ENCODE peak calls at places on chromosomes 5 and 9, in six cellular contexts. E is RWPE1; P is IMR-90; L is brain microvascular endothelial cell; G is dorsolateral prefrontal cortex; C is CD4-positive, alpha-beta memory T cell. T is an unnamed sample.

GRCh38 chr9:88968799-88969198 is 22.5 kb upstream of the S1PR3 start:
- DNase-seq in L (no peak), E (no peak), G (no peak), C (no peak), P (no peak), T (no peak)

GRCh38 chr5:139764250-139764791 is 31.3 kb upstream of the PSD2 start:
- DNase-seq in E (no peak), G (peak; percentile 85), P (no peak), C (peak; percentile 27), L (no peak), T (no peak)

GRCh38 chr5:170105643-170106611 is at the start of gene FOXI1:
- DNase-seq in L (no peak), G (no peak), P (no peak), E (no peak), C (no peak), T (no peak)

GRCh38 chr5:12460493-12461261 is 556.4 kb upstream of the CTNND2 start:
- DNase-seq in P (no peak), E (peak; percentile 14), C (no peak), G (no peak), L (no peak), T (no peak)

GRCh38 chr5:16540421-16540820 is 74.8 kb upstream of the ZNF622 start:
- DNase-seq in P (peak; percentile 79), C (no peak), E (peak; percentile 52), G (no peak), L (peak; percentile 77), T (no peak)

GRCh38 chr5:138033275-138033808 is 463 bp upstream of the FAM13B start:
- DNase-seq in E (no peak), P (no peak), G (no peak), C (peak; percentile 3), L (no peak), T (no peak)

GRCh38 chr9:6410653-6411052 is 2.3 kb upstream of the UHRF2 start:
- DNase-seq in E (no peak), C (no peak), P (no peak), L (no peak), G (no peak), T (no peak)

GRCh38 chr5:96968074-96968473 is 32.2 kb downstream of the LNPEP start:
- DNase-seq in L (peak; percentile 28), P (peak; percentile 52), G (no peak), E (peak; percentile 75), C (no peak), T (no peak)

GRCh38 chr9:124290053-124290581 is 32.4 kb downstream of the NEK6 start:
- DNase-seq in E (no peak), C (no peak), G (no peak), L (no peak), P (no peak), T (no peak)

GRCh38 chr9:28120241-28121025 is 547.2 kb upstream of the C9orf72 start:
- DNase-seq in E (no peak), C (no peak), P (no peak), G (no peak), L (no peak), T (no peak)

GRCh38 chr5:142717582-142718215 is 31.8 kb upstream of the FGF1 start:
- DNase-seq in C (no peak), L (peak; percentile 64), E (peak; percentile 56), G (no peak), P (peak; percentile 72), T (no peak)

GRCh38 chr5:170266570-170267379 is 30.8 kb downstream of the LCP2 start:
- DNase-seq in G (no peak), C (peak; percentile 40), L (no peak), E (no peak), P (no peak), T (no peak)

GRCh38 chr9:126147186-126147585 is 179.4 kb upstream of the MVB12B start:
- DNase-seq in L (no peak), E (no peak), C (no peak), P (no peak), G (no peak), T (no peak)

GRCh38 chr9:134065720-134066419 is 2.0 kb downstream of the BRD3 start:
- DNase-seq in G (no peak), P (peak; percentile 66), C (peak; percentile 65), E (peak; percentile 83), L (peak; percentile 44), T (no peak)

GRCh38 chr5:100790170-100790665 is 112.9 kb downstream of the ST8SIA4 start:
- DNase-seq in E (no peak), C (no peak), L (no peak), P (no peak), G (no peak), T (no peak)

GRCh38 chr5:67085616-67086015 is 111.0 kb downstream of the CD180 start:
- DNase-seq in C (no peak), P (no peak), E (no peak), G (no peak), L (no peak), T (no peak)

GRCh38 chr9:37476930-37477329 is 8.8 kb upstream of the POLR1E start:
- DNase-seq in P (no peak), C (no peak), G (no peak), L (no peak), E (no peak), T (no peak)

GRCh38 chr9:37920471-37921167 is 16.7 kb upstream of the SLC25A51 start:
- DNase-seq in P (no peak), C (no peak), L (no peak), G (no peak), E (no peak), T (no peak)

DNA sequence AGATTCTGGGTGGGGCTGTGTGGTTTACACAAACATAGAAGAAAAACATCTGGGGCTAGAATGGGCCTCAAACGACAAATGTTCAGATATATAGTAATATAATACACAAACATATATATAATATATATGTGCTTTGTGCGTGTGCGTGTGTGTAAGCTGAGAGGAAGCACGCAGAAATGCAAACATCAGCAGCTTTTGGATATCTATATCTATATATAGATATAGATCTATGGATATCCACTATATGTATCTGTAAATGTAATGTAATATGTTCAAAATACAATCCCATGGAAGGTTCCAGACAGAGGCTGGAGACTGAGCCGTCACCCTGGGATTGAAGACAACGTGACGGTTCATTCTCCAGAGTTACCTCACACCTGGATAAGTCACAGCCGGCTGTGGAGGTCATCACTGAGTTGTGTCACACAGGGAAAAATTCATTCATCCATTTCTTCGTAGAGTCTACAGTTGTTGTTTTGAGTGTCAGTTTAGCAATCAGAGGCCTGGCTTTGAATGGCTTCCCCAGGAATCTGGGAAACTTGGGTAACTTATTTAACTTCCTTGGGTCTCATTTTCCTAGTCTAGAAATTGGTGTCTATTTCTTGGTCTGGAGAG is 123.0 kb upstream of the CPEB4 start:
- DNase-seq in P (no peak), G (no peak), C (no peak), E (no peak), L (no peak), T (no peak)
- H3K27ac ChIP-seq in P (no peak overlapping the region), G (no peak overlapping the region), C (no peak overlapping the region), E (peak overlapping the region; percentile 87), L (peak overlapping the region; percentile 64), T (peak overlapping the region; percentile 68)

DNA sequence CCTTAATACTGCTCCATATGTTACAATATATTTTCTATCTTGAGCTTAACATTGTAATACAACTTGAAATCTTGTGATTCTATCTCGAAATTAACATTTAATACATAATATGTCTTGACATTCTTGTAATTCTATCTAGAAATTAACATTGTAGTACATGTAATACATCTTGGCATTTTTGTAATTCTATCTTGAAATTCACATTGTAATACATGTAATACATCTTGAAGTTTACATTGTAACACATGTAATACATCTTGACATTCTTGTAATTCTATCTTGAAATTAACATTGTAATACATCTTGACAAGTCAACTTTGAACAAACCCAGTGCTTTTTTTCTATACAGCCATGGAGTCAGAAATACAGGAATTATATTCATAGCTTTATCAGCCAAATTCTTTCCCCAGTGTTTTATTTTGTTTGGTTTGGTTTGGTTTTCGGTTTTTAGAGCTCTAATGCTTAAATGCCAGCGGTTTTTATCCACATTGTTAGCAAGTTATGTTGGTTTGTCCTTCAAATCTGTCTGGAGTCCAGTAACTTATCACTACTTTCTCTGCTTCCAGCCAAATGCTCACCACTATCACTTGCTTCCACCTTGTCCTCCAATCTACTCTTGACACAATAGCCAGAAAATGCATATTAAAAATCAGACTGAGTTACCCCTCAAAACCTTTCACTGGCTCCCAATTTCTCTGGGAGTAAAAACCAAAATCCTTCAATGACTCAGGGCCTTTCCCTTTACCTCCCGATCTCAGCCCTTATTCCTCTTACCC is 3.1 kb upstream of the TUT7 start:
- DNase-seq in C (no peak), P (no peak), L (no peak), G (no peak), E (no peak), T (no peak)
- H3K27ac ChIP-seq in C (no peak overlapping the region), P (no peak overlapping the region), L (no peak overlapping the region), G (no peak overlapping the region), E (no peak overlapping the region), T (no peak overlapping the region)

GRCh38 chr5:60841361-60841760 is 2.7 kb downstream of the ELOVL7 start:
- DNase-seq in E (no peak), C (no peak), G (no peak), P (no peak), L (no peak), T (no peak)

GRCh38 chr5:60835554-60835953 is 8.5 kb downstream of the ELOVL7 start:
- DNase-seq in E (peak; percentile 22), G (no peak), L (peak; percentile 13), C (no peak), P (no peak), T (no peak)

GRCh38 chr5:60830581-60831127 is 13.4 kb downstream of the ELOVL7 start:
- DNase-seq in C (no peak), E (no peak), P (no peak), G (no peak), L (no peak), T (no peak)

GRCh38 chr5:60836131-60836530 is 7.9 kb downstream of the ELOVL7 start:
- DNase-seq in L (no peak), P (no peak), E (no peak), C (no peak), G (no peak), T (no peak)
- H3K27ac ChIP-seq in L (no peak overlapping the region), P (no peak overlapping the region), E (no peak overlapping the region), C (no peak overlapping the region), G (no peak overlapping the region), T (no peak overlapping the region)

GRCh38 chr5:69454460-69455249 is 37.9 kb upstream of the OCLN start:
- DNase-seq in L (no peak), P (no peak), C (no peak), E (no peak), G (no peak), T (no peak)
- H3K27ac ChIP-seq in L (no peak overlapping the region), P (no peak overlapping the region), C (no peak overlapping the region), E (no peak overlapping the region), G (no peak overlapping the region), T (no peak overlapping the region)

DNA sequence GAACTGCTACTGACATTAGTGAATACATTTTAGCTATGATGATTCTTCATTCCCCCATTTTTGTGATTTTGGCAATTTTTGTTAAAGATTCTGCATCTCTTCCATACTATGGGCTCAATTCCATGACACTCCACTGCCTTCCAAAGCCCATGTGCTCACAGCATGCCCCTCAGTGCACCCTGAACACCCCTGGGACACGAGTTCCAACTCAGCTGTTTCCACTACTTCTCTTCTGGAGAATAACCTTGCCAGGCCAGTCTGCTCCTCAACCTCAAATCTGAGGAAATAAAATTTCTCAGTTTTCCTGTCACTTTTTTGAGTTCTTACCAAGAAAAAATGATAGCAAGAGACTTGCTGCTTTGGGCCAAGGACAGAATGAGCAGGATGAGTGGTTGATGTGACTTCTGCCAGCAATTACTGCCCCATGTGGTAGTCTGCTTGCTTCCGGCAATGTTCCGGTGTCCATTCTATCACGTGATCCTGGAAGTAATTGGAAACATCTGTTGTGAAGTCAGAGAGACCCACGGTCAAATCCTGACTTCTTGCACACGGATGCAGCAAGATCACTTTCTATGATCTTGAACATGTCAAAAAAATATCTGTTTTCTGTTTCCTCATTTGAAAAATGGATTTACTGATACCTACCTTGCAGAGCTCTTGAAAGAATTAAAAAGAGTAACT is 58.3 kb downstream of the EGFLAM start:
- DNase-seq in P (peak; percentile 44), G (no peak), E (no peak), L (no peak), C (no peak), T (no peak)
- H3K27ac ChIP-seq in P (no peak overlapping the region), G (no peak overlapping the region), E (no peak overlapping the region), L (no peak overlapping the region), C (no peak overlapping the region), T (peak overlapping the region; percentile 50)